ENCODE peak calls at places on chromosomes 6 and 20, in four cellular contexts. R is testis, X is bronchial epithelial cell, F is left ventricle myocardium inferior. I is an unnamed sample. For H3K27me3, the result is how much of the 10 kb centered on the place peaks cover.

GRCh38 chr6:55180258-55180657 is 5.9 kb downstream of the HCRTR2 start:
- DNase-seq in R (no peak), X (no peak), F (no peak), I (no peak)

GRCh38 chr6:166772518-166772917 is 145.5 kb upstream of the RPS6KA2 start:
- DNase-seq in R (no peak), X (no peak), F (no peak), I (no peak)

GRCh38 chr20:58718121-58718563 is 25.5 kb downstream of the NPEPL1 start:
- DNase-seq in R (no peak), X (no peak), F (no peak), I (no peak)

GRCh38 chr6:89597988-89598387 is 40.6 kb downstream of the LYRM2 start:
- DNase-seq in R (no peak), X (peak), F (no peak), I (no peak)

GRCh38 chr20:64103871-64104666 is 3.3 kb downstream of the NPBWR2 start:
- DNase-seq in R (peak), X (no peak), F (peak), I (no peak)

GRCh38 chr6:43301081-43301870 is 3.2 kb downstream of the SLC22A7 start:
- DNase-seq in R (no peak), X (no peak), F (no peak), I (no peak)

GRCh38 chr6:155883334-155883731 is 427.7 kb upstream of the NOX3 start:
- DNase-seq in R (no peak), X (no peak), F (no peak), I (no peak)

GRCh38 chr20:24382330-24382729 is 87.1 kb upstream of the SYNDIG1 start:
- DNase-seq in R (no peak), X (no peak), F (no peak), I (no peak)

GRCh38 chr6:67679566-67680296 is 955.4 kb upstream of the ADGRB3 start:
- DNase-seq in R (no peak), X (no peak), F (no peak), I (no peak)

GRCh38 chr20:14963262-14963663 is 625.9 kb upstream of the FLRT3 start:
- DNase-seq in R (no peak), X (peak), F (no peak), I (no peak)

GRCh38 chr20:64133951-64134407 is 26.6 kb upstream of the NPBWR2 start:
- DNase-seq in R (no peak), X (no peak), F (no peak), I (no peak)

GRCh38 chr20:57710841-57711240 is 1.0 kb upstream of the PMEPA1 start:
- DNase-seq in R (no peak), X (no peak), F (no peak), I (no peak)

GRCh38 chr6:163083141-163083540 is 331.4 kb upstream of the QKI start:
- DNase-seq in R (no peak), X (no peak), F (no peak), I (no peak)

GRCh38 chr6:11367638-11368199 is 135.3 kb upstream of the NEDD9 start:
- DNase-seq in R (no peak), X (no peak), F (no peak), I (no peak)

GRCh38 chr6:40262363-40262762 is 324.8 kb downstream of the LRFN2 start:
- DNase-seq in R (no peak), X (no peak), F (no peak), I (no peak)

GRCh38 chr6:3455490-3456394 is 1.1 kb downstream of the SLC22A23 start:
- DNase-seq in R (no peak), X (no peak), F (no peak), I (peak)
- TF ChIP-seq CTCF in R (no peak), X (no peak), F (no peak), I (no peak)

GRCh38 chr20:19817017-19817416 is 59.0 kb downstream of the RIN2 start:
- DNase-seq in R (no peak), X (peak), F (no peak), I (no peak)

GRCh38 chr20:19814241-19814640 is 56.2 kb downstream of the RIN2 start:
- DNase-seq in R (no peak), X (no peak), F (no peak), I (no peak)

GRCh38 chr20:19813839-19814238 is 55.8 kb downstream of the RIN2 start:
- DNase-seq in R (no peak), X (no peak), F (no peak), I (no peak)

GRCh38 chr20:19816386-19816785 is 58.3 kb downstream of the RIN2 start:
- DNase-seq in R (no peak), X (no peak), F (no peak), I (no peak)

GRCh38 chr20:19815553-19815991 is 57.5 kb downstream of the RIN2 start:
- DNase-seq in R (no peak), X (peak), F (no peak), I (peak)
- H3K4me3 ChIP-seq in R (no peak), X (no peak), F (no peak), I (no peak)

DNA sequence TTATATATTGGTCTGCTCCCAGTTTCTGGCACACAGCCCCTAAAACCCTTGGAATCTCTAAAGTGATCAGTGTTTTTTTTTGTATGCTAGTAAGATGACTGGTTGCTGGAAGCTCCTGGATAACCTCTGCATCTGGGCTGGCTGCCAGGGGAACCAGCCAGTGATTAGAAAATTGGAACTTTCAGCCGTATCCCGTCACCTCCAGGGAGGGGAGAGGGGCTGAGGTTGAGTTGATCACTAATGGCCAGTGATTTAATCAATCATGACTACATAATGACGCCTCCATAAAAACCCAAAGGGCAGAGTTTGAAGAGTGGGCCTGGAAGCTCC is 48.0 kb upstream of the NOP56 start:
- DNase-seq in R (no peak), X (no peak), F (no peak), I (no peak)
- H3K27me3 ChIP-seq in R (under half), X (under half), F (under half), I (under half)

DNA sequence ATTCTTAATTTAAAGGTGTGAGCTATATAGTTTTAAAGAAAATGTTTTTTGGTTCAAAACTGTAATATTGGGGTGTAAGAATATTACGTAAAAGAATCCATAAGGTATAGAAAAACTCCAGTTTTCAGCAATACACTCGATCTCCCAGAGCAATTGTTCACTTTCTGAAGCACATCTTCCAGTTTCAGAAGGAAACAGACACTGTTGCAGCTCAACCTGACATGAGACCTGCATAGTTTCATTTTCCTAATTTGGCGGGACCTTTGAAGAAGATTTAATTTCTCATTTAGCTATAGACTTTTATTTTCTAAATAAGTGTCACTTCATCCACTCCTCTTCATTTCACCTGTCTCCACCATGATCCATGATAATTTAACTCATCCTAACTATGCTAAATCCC is 281.5 kb downstream of the HTR1B start:
- DNase-seq in R (no peak), X (no peak), F (no peak), I (no peak)
- TF ChIP-seq CTCF in R (no peak), X (no peak), F (no peak), I (no peak)

GRCh38 chr20:22001886-22002285 is 296.4 kb downstream of the PAX1 start:
- DNase-seq in R (no peak), X (peak), F (no peak), I (no peak)

GRCh38 chr20:22004946-22005345 is 299.5 kb downstream of the PAX1 start:
- DNase-seq in R (no peak), X (no peak), F (no peak), I (no peak)

GRCh38 chr20:22006306-22006705 is 300.8 kb downstream of the PAX1 start:
- DNase-seq in R (no peak), X (no peak), F (no peak), I (no peak)

GRCh38 chr20:22003680-22004079 is 298.2 kb downstream of the PAX1 start:
- DNase-seq in R (no peak), X (no peak), F (no peak), I (no peak)

DNA sequence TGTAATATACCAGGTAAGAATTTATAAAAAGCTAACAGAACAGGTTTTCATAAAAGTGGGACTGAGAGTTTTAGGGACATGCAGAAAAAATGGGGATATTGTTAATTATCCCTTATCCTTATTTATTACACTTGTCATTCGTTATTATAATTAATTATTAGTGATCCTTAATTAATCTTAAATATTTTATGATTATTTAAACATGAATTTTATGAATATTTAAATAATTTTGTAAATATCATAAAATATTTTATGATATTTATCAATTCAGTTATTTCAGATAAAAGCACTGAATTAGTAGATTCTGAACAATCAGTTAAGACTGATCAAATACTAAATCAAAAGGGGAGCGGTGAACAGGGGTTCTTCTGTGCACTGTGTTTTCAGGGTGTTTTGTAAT is 300.1 kb downstream of the PAX1 start:
- DNase-seq in R (no peak), X (no peak), F (no peak), I (no peak)
- H3K4me3 ChIP-seq in R (no peak), X (no peak), F (no peak), I (no peak)

GRCh38 chr20:46027245-46027853 is 1.7 kb upstream of the SLC12A5 start:
- DNase-seq in R (peak), X (peak), F (no peak), I (no peak)

GRCh38 chr20:46030290-46031013 is 1.4 kb downstream of the SLC12A5 start:
- DNase-seq in R (no peak), X (no peak), F (no peak), I (no peak)

GRCh38 chr20:46028110-46028509 is 905 bp upstream of the SLC12A5 start:
- DNase-seq in R (no peak), X (no peak), F (no peak), I (no peak)

GRCh38 chr20:46031014-46031569 is 2.1 kb downstream of the SLC12A5 start:
- DNase-seq in R (no peak), X (no peak), F (no peak), I (no peak)

GRCh38 chr20:46028772-46029371 is at the start of gene SLC12A5:
- DNase-seq in R (no peak), X (no peak), F (no peak), I (no peak)
- H3K27me3 ChIP-seq in R (under half), X (half or more), F (half or more), I (under half)

GRCh38 chr20:40326794-40327193 is 362.2 kb downstream of the MAFB start:
- DNase-seq in R (no peak), X (no peak), F (no peak), I (no peak)
- TF ChIP-seq CTCF in R (no peak), X (no peak), F (no peak), I (no peak)

GRCh38 chr6:34145161-34146020 is 496 bp downstream of the GRM4 start:
- DNase-seq in R (no peak), X (peak), F (no peak), I (no peak)
- H3K4me3 ChIP-seq in R (peak), X (peak), F (peak), I (peak)

DNA sequence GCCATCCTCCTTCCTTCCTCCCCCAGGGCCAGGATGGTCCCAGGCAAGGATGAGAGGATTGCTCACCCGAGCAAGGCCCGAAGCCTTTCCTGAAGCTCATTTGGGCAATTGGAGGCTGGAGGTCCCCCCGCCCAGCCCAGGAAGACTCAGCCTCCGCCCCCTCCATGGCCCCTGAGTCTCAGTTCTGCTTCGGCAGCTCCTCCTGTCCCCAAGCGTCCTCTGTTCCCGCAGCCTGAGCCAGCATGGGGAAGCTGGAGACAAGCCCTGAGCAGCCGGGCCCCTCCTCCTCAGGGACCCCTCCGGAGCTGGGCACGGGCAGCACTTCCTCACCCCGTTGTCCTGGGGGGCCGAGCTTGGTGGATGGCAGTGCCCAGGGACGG is 26.0 kb downstream of the SLC17A9 start:
- DNase-seq in R (no peak), X (no peak), F (no peak), I (no peak)
- H3K27me3 ChIP-seq in R (under half), X (under half), F (half or more), I (under half)

I was measured in GM06990.